ENCODE peak calls at places on chromosomes 1 and 21, in seven cellular contexts. H is aorta, V is NCI-H1105 treated with DMSO at 0.1 percent for 48 hours, W is right cardiac atrium, L is adrenal gland, X is 8988T, Y is HS-5. A is an unnamed sample.
A peak's percentile ranks its signal among the peaks of the same experiment; 100 is the strongest.

GRCh38 chr1:68378296-68379084 is 71.3 kb downstream of the RPE65 start:
- DNase-seq in H (no peak), V (no peak), W (no peak), L (no peak), X (no peak), Y (no peak), A (no peak)

GRCh38 chr1:228472655-228473054 is 14.5 kb upstream of the RNF187 start:
- DNase-seq in H (no peak), V (no peak), W (no peak), L (no peak), X (no peak), Y (no peak), A (no peak)

GRCh38 chr1:155184835-155185782 is 11.5 kb downstream of the TRIM46 start:
- DNase-seq in H (peak; percentile 77), V (no peak), W (no peak), L (peak; percentile 45), X (no peak), Y (no peak), A (no peak)

GRCh38 chr1:53197301-53198205 is 929 bp downstream of the CPT2 start:
- DNase-seq in H (no peak), V (no peak), W (no peak), L (no peak), X (no peak), Y (no peak), A (no peak)

GRCh38 chr21:42563261-42564045 is 49.8 kb downstream of the SLC37A1 start:
- DNase-seq in H (peak; percentile 57), V (no peak), W (no peak), L (no peak), X (no peak), Y (no peak), A (no peak)

GRCh38 chr1:89850844-89851410 is 30.1 kb downstream of the LRRC8D start:
- DNase-seq in H (no peak), V (no peak), W (no peak), L (no peak), X (no peak), Y (no peak), A (peak; percentile 10)

GRCh38 chr1:207389728-207390464 is 64.2 kb upstream of the CR2 start:
- DNase-seq in H (no peak), V (no peak), W (no peak), L (no peak), X (no peak), Y (peak; percentile 87), A (peak; percentile 77)

GRCh38 chr1:34237416-34237815 is 60.7 kb downstream of the C1orf94 start:
- DNase-seq in H (no peak), V (no peak), W (no peak), L (no peak), X (no peak), Y (no peak), A (no peak)

GRCh38 chr21:25400427-25400826 is 206.9 kb downstream of the MRPL39 start:
- DNase-seq in H (no peak), V (no peak), W (no peak), L (no peak), X (no peak), Y (no peak), A (no peak)

GRCh38 chr21:33362044-33362555 is 37.3 kb downstream of the IFNAR1 start:
- DNase-seq in H (no peak), V (no peak), W (no peak), L (peak; percentile 25), X (no peak), Y (no peak), A (peak; percentile 51)

GRCh38 chr1:205973377-205974232 is 29.6 kb downstream of the RAB7B start:
- DNase-seq in H (peak; percentile 11), V (no peak), W (no peak), L (no peak), X (no peak), Y (no peak), A (no peak)

GRCh38 chr1:57156907-57157306 is 191.1 kb upstream of the C8B start:
- DNase-seq in H (no peak), V (no peak), W (no peak), L (no peak), X (no peak), Y (no peak), A (no peak)

GRCh38 chr21:45388011-45388521 is 16.9 kb upstream of the COL18A1 start:
- DNase-seq in H (peak; percentile 71), V (no peak), W (peak; percentile 16), L (no peak), X (no peak), Y (no peak), A (no peak)

GRCh38 chr1:84674021-84674420 is 16.2 kb downstream of the SSX2IP start:
- DNase-seq in H (no peak), V (no peak), W (no peak), L (no peak), X (no peak), Y (no peak), A (no peak)

GRCh38 chr1:21115098-21115760 is 61.5 kb downstream of the EIF4G3 start:
- DNase-seq in H (no peak), V (no peak), W (no peak), L (no peak), X (no peak), Y (no peak), A (no peak)

GRCh38 chr1:206839857-206840256 is 25.6 kb upstream of the IL20 start:
- DNase-seq in H (no peak), V (no peak), W (no peak), L (no peak), X (peak; percentile 35), Y (peak; percentile 70), A (no peak)

GRCh38 chr1:31562707-31563360 is 13.5 kb upstream of the TINAGL1 start:
- DNase-seq in H (no peak), V (no peak), W (no peak), L (no peak), X (no peak), Y (peak; percentile 47), A (peak; percentile 76)

GRCh38 chr21:33202464-33203363 is 27.0 kb upstream of the IFNAR2 start:
- DNase-seq in H (no peak), V (no peak), W (no peak), L (no peak), X (no peak), Y (no peak), A (no peak)

GRCh38 chr1:17436380-17437174 is 2.9 kb downstream of the RCC2 start:
- DNase-seq in H (no peak), V (no peak), W (no peak), L (no peak), X (no peak), Y (no peak), A (no peak)

GRCh38 chr1:188117436-188117835 is 1288.7 kb downstream of the PLA2G4A start:
- DNase-seq in H (no peak), V (no peak), W (no peak), L (no peak), X (no peak), Y (no peak), A (peak; percentile 12)

GRCh38 chr21:45110873-45111624 is 36.7 kb downstream of the ADARB1 start:
- DNase-seq in H (no peak), V (no peak), W (no peak), L (no peak), X (no peak), Y (no peak), A (no peak)

GRCh38 chr1:94332952-94333351 is 85.2 kb upstream of the ABCD3 start:
- DNase-seq in H (no peak), V (no peak), W (no peak), L (no peak), X (no peak), Y (no peak), A (no peak)

A was measured in epithelial cell of prostate.